ENCODE peak calls at places on chromosomes 4 and X, in ten cellular contexts. V is SJSA1, O is H9, G is small intestine, K is left lung, S is neural progenitor cell, R is mesenchymal stem cell, B is cardiac muscle cell, X is HepG2, E is MG63. U is an unnamed sample.

GRCh38 chrX:41084360-41085104 is 713 bp upstream of the USP9X start:
- DNase-seq in V (peak; percentile 99), O (peak; percentile 99), G (peak; percentile 93), K (peak; percentile 95), S (peak; percentile 98), R (peak; percentile 96), B (peak; percentile 97), X (peak; percentile 87), E (peak; percentile 95), U (peak; percentile 97)

GRCh38 chr4:110347805-110348204 is 128.2 kb upstream of the ENPEP start:
- DNase-seq in V (no peak), O (no peak), G (no peak), K (no peak), S (no peak), R (peak; percentile 41), B (no peak), X (no peak), E (no peak), U (no peak)

GRCh38 chr4:133403913-133404312 is 254.8 kb downstream of the PCDH10 start:
- DNase-seq in V (no peak), O (no peak), G (no peak), K (no peak), S (no peak), R (no peak), B (no peak), X (no peak), E (no peak), U (no peak)

GRCh38 chr4:37393889-37394288 is 149.3 kb downstream of the NWD2 start:
- DNase-seq in V (no peak), O (no peak), G (no peak), K (no peak), S (no peak), R (no peak), B (no peak), X (no peak), E (no peak), U (no peak)

GRCh38 chrX:68163446-68163845 is 269.8 kb downstream of the OPHN1 start:
- DNase-seq in V (no peak), O (no peak), G (no peak), K (no peak), S (no peak), R (peak; percentile 14), B (peak; percentile 36), X (no peak), E (no peak), U (no peak)

GRCh38 chr4:101953949-101954348 is 163.4 kb downstream of the BANK1 start:
- DNase-seq in V (peak; percentile 91), O (peak; percentile 52), G (no peak), K (no peak), S (peak; percentile 65), R (peak; percentile 48), B (peak; percentile 63), X (peak; percentile 16), E (peak; percentile 14), U (no peak)

GRCh38 chr4:148926861-148927260 is 484.6 kb upstream of the NR3C2 start:
- DNase-seq in V (no peak), O (no peak), G (peak; percentile 72), K (peak; percentile 30), S (no peak), R (no peak), B (peak; percentile 0), X (no peak), E (peak; percentile 39), U (peak; percentile 77)

GRCh38 chr4:86977621-86978184 is 42.9 kb downstream of the AFF1 start:
- DNase-seq in V (peak; percentile 62), O (no peak), G (peak; percentile 93), K (no peak), S (no peak), R (peak; percentile 79), B (peak; percentile 53), X (peak; percentile 96), E (peak; percentile 22), U (no peak)

GRCh38 chr4:154439224-154439623 is 52.4 kb downstream of the DCHS2 start:
- DNase-seq in V (no peak), O (no peak), G (no peak), K (no peak), S (no peak), R (no peak), B (no peak), X (no peak), E (no peak), U (no peak)

GRCh38 chrX:10077425-10078188 is 79.2 kb upstream of the CLCN4 start:
- DNase-seq in V (peak; percentile 2), O (no peak), G (peak; percentile 6), K (no peak), S (no peak), R (peak; percentile 82), B (no peak), X (peak; percentile 79), E (peak; percentile 7), U (no peak)

GRCh38 chr4:25550376-25551030 is 105.1 kb upstream of the SLC34A2 start:
- DNase-seq in V (no peak), O (no peak), G (peak; percentile 91), K (no peak), S (no peak), R (no peak), B (no peak), X (no peak), E (no peak), U (no peak)

GRCh38 chr4:54099959-54100606 is at the start of gene GSX2:
- DNase-seq in V (peak; percentile 24), O (peak; percentile 53), G (no peak), K (no peak), S (peak; percentile 54), R (no peak), B (no peak), X (no peak), E (peak; percentile 79), U (no peak)

GRCh38 chr4:26907731-26908599 is 47.3 kb downstream of the STIM2 start:
- DNase-seq in V (no peak), O (no peak), G (no peak), K (no peak), S (no peak), R (no peak), B (no peak), X (no peak), E (no peak), U (no peak)

GRCh38 chr4:2817701-2818350 is 24.9 kb downstream of the SH3BP2 start:
- DNase-seq in V (no peak), O (peak; percentile 65), G (peak; percentile 63), K (peak; percentile 87), S (peak; percentile 81), R (no peak), B (peak; percentile 15), X (no peak), E (peak; percentile 34), U (peak; percentile 55)

GRCh38 chrX:51496501-51497291 is at the start of gene NUDT11:
- DNase-seq in V (peak; percentile 61), O (peak; percentile 77), G (peak; percentile 56), K (peak; percentile 83), S (peak; percentile 89), R (peak; percentile 79), B (peak; percentile 80), X (no peak), E (peak; percentile 69), U (peak; percentile 87)

GRCh38 chrX:81304545-81304944 is 102.6 kb downstream of the SH3BGRL start:
- DNase-seq in V (no peak), O (no peak), G (no peak), K (no peak), S (no peak), R (no peak), B (no peak), X (no peak), E (no peak), U (no peak)

GRCh38 chrX:16743604-16744325 is 24.4 kb downstream of the SYAP1 start:
- DNase-seq in V (no peak), O (no peak), G (no peak), K (no peak), S (no peak), R (peak; percentile 55), B (peak; percentile 68), X (no peak), E (peak; percentile 16), U (no peak)

GRCh38 chr4:98193459-98194105 is 50.3 kb upstream of the STPG2 start:
- DNase-seq in V (no peak), O (peak; percentile 30), G (no peak), K (no peak), S (no peak), R (no peak), B (no peak), X (no peak), E (no peak), U (no peak)
- H3K9me3 ChIP-seq in V (peaks cover 12% of the 10 kb centered on the region), O (peaks cover 5% of the 10 kb centered on the region), G (no peaks in the 10 kb centered on the region), K (peaks cover 55% of the 10 kb centered on the region), S (no peaks in the 10 kb centered on the region), R (peaks cover 43% of the 10 kb centered on the region), B (no peaks in the 10 kb centered on the region), X (peaks cover 20% of the 10 kb centered on the region), E (no peaks in the 10 kb centered on the region), U (no peaks in the 10 kb centered on the region)

GRCh38 chr4:4789462-4789861 is 70.0 kb upstream of the MSX1 start:
- DNase-seq in V (no peak), O (no peak), G (no peak), K (no peak), S (no peak), R (no peak), B (no peak), X (no peak), E (no peak), U (no peak)
- H3K9me3 ChIP-seq in V (no peaks in the 10 kb centered on the region), O (no peaks in the 10 kb centered on the region), G (peaks cover 1% of the 10 kb centered on the region), K (peaks cover 28% of the 10 kb centered on the region), S (peaks cover 14% of the 10 kb centered on the region), R (peaks cover 8% of the 10 kb centered on the region), B (no peaks in the 10 kb centered on the region), X (peaks cover 22% of the 10 kb centered on the region), E (peaks cover 4% of the 10 kb centered on the region), U (no peaks in the 10 kb centered on the region)

DNA sequence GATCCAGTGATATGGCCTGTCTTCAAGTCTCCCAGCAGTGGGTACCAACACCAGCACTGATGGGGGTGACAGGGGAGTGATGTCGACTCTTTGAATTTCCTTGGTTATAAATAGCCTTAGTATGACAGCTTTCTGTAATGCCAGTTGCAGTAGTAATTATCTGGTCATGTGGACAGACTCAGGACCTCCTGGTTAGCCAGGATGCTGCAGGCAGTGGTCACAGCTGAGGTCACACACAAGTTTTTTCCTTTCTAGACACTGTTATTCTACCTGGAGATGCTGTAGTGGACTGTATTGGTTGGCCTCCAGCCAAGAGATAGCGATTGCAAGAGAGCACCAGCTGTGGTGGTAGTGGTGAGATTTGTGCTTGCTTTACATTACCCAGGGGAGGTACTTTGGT is 63.6 kb downstream of the UPRT start:
- DNase-seq in V (no peak), O (no peak), G (no peak), K (no peak), S (no peak), R (no peak), B (no peak), X (no peak), E (no peak), U (no peak)
- H3K9me3 ChIP-seq in V (no peaks in the 10 kb centered on the region), O (peaks cover 35% of the 10 kb centered on the region), G (no peaks in the 10 kb centered on the region), K (peaks cover 18% of the 10 kb centered on the region), S (peaks cover 10% of the 10 kb centered on the region), R (peaks cover 12% of the 10 kb centered on the region), B (no peaks in the 10 kb centered on the region), X (no peaks in the 10 kb centered on the region), E (no peaks in the 10 kb centered on the region), U (no peaks in the 10 kb centered on the region)

GRCh38 chr4:236028-236427 is 69.2 kb downstream of the ZNF732 start:
- DNase-seq in V (no peak), O (no peak), G (no peak), K (no peak), S (no peak), R (no peak), B (no peak), X (no peak), E (no peak), U (no peak)
- H3K9me3 ChIP-seq in V (no peaks in the 10 kb centered on the region), O (no peaks in the 10 kb centered on the region), G (no peaks in the 10 kb centered on the region), K (peaks cover 18% of the 10 kb centered on the region), S (peaks cover 30% of the 10 kb centered on the region), R (peaks cover 79% of the 10 kb centered on the region), B (no peaks in the 10 kb centered on the region), X (peaks cover 74% of the 10 kb centered on the region), E (no peaks in the 10 kb centered on the region), U (no peaks in the 10 kb centered on the region)

U was measured in BE2C.